ENCODE peak calls at places on chromosome 1, in six cellular contexts. One of them, this sample, is unnamed.

GRCh38 chr1:205318231-205318991 is 3.1 kb downstream of the NUAK2 start:
- DNase-seq in amygdala: no peak
- DNase-seq in neural crest cell: no peak
- DNase-seq in stimulated activated CD8-positive, alpha-beta memory T cell treated with anti-CD3 and anti-CD28 coated beads, Interleukin-15, amount 100 ng/mL, for 1 hour: no peak
- DNase-seq in NCI-H446 treated with DMSO at 0.1 percent for 48 hours: no peak
- DNase-seq in activated CD4-positive, alpha-beta T cell treated with anti-CD3 and anti-CD28 coated beads for 36 hours: no peak
- DNase-seq in this sample: no peak

GRCh38 chr1:64624446-64624766 is 120.5 kb upstream of the RAVER2 start:
- DNase-seq in amygdala: no peak
- DNase-seq in neural crest cell: no peak
- DNase-seq in stimulated activated CD8-positive, alpha-beta memory T cell treated with anti-CD3 and anti-CD28 coated beads, Interleukin-15, amount 100 ng/mL, for 1 hour: no peak
- DNase-seq in NCI-H446 treated with DMSO at 0.1 percent for 48 hours: no peak
- DNase-seq in activated CD4-positive, alpha-beta T cell treated with anti-CD3 and anti-CD28 coated beads for 36 hours: peak
- DNase-seq in this sample: peak

GRCh38 chr1:217713223-217713622 is 82.1 kb downstream of the SPATA17 start:
- DNase-seq in amygdala: no peak
- DNase-seq in neural crest cell: no peak
- DNase-seq in stimulated activated CD8-positive, alpha-beta memory T cell treated with anti-CD3 and anti-CD28 coated beads, Interleukin-15, amount 100 ng/mL, for 1 hour: no peak
- DNase-seq in NCI-H446 treated with DMSO at 0.1 percent for 48 hours: no peak
- DNase-seq in activated CD4-positive, alpha-beta T cell treated with anti-CD3 and anti-CD28 coated beads for 36 hours: no peak
- DNase-seq in this sample: peak

GRCh38 chr1:67973061-67973460 is 77.4 kb downstream of the DIRAS3 start:
- DNase-seq in amygdala: no peak
- DNase-seq in neural crest cell: no peak
- DNase-seq in stimulated activated CD8-positive, alpha-beta memory T cell treated with anti-CD3 and anti-CD28 coated beads, Interleukin-15, amount 100 ng/mL, for 1 hour: no peak
- DNase-seq in NCI-H446 treated with DMSO at 0.1 percent for 48 hours: no peak
- DNase-seq in activated CD4-positive, alpha-beta T cell treated with anti-CD3 and anti-CD28 coated beads for 36 hours: no peak
- DNase-seq in this sample: no peak

GRCh38 chr1:93815738-93816110 is 63.3 kb downstream of the DNTTIP2 start:
- DNase-seq in amygdala: no peak
- DNase-seq in neural crest cell: no peak
- DNase-seq in stimulated activated CD8-positive, alpha-beta memory T cell treated with anti-CD3 and anti-CD28 coated beads, Interleukin-15, amount 100 ng/mL, for 1 hour: no peak
- DNase-seq in NCI-H446 treated with DMSO at 0.1 percent for 48 hours: no peak
- DNase-seq in activated CD4-positive, alpha-beta T cell treated with anti-CD3 and anti-CD28 coated beads for 36 hours: no peak
- DNase-seq in this sample: peak

GRCh38 chr1:35115459-35116383 is 36.5 kb downstream of the ZMYM1 start:
- DNase-seq in amygdala: no peak
- DNase-seq in neural crest cell: no peak
- DNase-seq in stimulated activated CD8-positive, alpha-beta memory T cell treated with anti-CD3 and anti-CD28 coated beads, Interleukin-15, amount 100 ng/mL, for 1 hour: no peak
- DNase-seq in NCI-H446 treated with DMSO at 0.1 percent for 48 hours: no peak
- DNase-seq in activated CD4-positive, alpha-beta T cell treated with anti-CD3 and anti-CD28 coated beads for 36 hours: no peak
- DNase-seq in this sample: no peak

GRCh38 chr1:31476891-31477846 is 64.2 kb downstream of the SERINC2 start:
- DNase-seq in amygdala: no peak
- DNase-seq in neural crest cell: peak
- DNase-seq in stimulated activated CD8-positive, alpha-beta memory T cell treated with anti-CD3 and anti-CD28 coated beads, Interleukin-15, amount 100 ng/mL, for 1 hour: no peak
- DNase-seq in NCI-H446 treated with DMSO at 0.1 percent for 48 hours: no peak
- DNase-seq in activated CD4-positive, alpha-beta T cell treated with anti-CD3 and anti-CD28 coated beads for 36 hours: no peak
- DNase-seq in this sample: peak

GRCh38 chr1:117669572-117669971 is 63.7 kb downstream of the TENT5C start:
- DNase-seq in amygdala: no peak
- DNase-seq in neural crest cell: no peak
- DNase-seq in stimulated activated CD8-positive, alpha-beta memory T cell treated with anti-CD3 and anti-CD28 coated beads, Interleukin-15, amount 100 ng/mL, for 1 hour: no peak
- DNase-seq in NCI-H446 treated with DMSO at 0.1 percent for 48 hours: no peak
- DNase-seq in activated CD4-positive, alpha-beta T cell treated with anti-CD3 and anti-CD28 coated beads for 36 hours: no peak
- DNase-seq in this sample: no peak

GRCh38 chr1:162222019-162222418 is 152.5 kb downstream of the NOS1AP start:
- DNase-seq in amygdala: no peak
- DNase-seq in neural crest cell: no peak
- DNase-seq in stimulated activated CD8-positive, alpha-beta memory T cell treated with anti-CD3 and anti-CD28 coated beads, Interleukin-15, amount 100 ng/mL, for 1 hour: no peak
- DNase-seq in NCI-H446 treated with DMSO at 0.1 percent for 48 hours: no peak
- DNase-seq in activated CD4-positive, alpha-beta T cell treated with anti-CD3 and anti-CD28 coated beads for 36 hours: no peak
- DNase-seq in this sample: no peak

GRCh38 chr1:67832737-67833594 is at the start of gene GNG12:
- DNase-seq in amygdala: peak
- DNase-seq in neural crest cell: peak
- DNase-seq in stimulated activated CD8-positive, alpha-beta memory T cell treated with anti-CD3 and anti-CD28 coated beads, Interleukin-15, amount 100 ng/mL, for 1 hour: no peak
- DNase-seq in NCI-H446 treated with DMSO at 0.1 percent for 48 hours: no peak
- DNase-seq in activated CD4-positive, alpha-beta T cell treated with anti-CD3 and anti-CD28 coated beads for 36 hours: peak
- DNase-seq in this sample: peak

GRCh38 chr1:24720152-24720551 is 25.1 kb upstream of the CLIC4 start:
- DNase-seq in amygdala: peak
- DNase-seq in neural crest cell: no peak
- DNase-seq in stimulated activated CD8-positive, alpha-beta memory T cell treated with anti-CD3 and anti-CD28 coated beads, Interleukin-15, amount 100 ng/mL, for 1 hour: no peak
- DNase-seq in NCI-H446 treated with DMSO at 0.1 percent for 48 hours: no peak
- DNase-seq in activated CD4-positive, alpha-beta T cell treated with anti-CD3 and anti-CD28 coated beads for 36 hours: no peak
- DNase-seq in this sample: peak

GRCh38 chr1:170225735-170226524 is 80.2 kb downstream of the NTMT2 start:
- DNase-seq in amygdala: no peak
- DNase-seq in neural crest cell: no peak
- DNase-seq in stimulated activated CD8-positive, alpha-beta memory T cell treated with anti-CD3 and anti-CD28 coated beads, Interleukin-15, amount 100 ng/mL, for 1 hour: no peak
- DNase-seq in NCI-H446 treated with DMSO at 0.1 percent for 48 hours: no peak
- DNase-seq in activated CD4-positive, alpha-beta T cell treated with anti-CD3 and anti-CD28 coated beads for 36 hours: no peak
- DNase-seq in this sample: no peak

GRCh38 chr1:208243522-208243850 is 698 bp downstream of the PLXNA2 start:
- DNase-seq in amygdala: no peak
- DNase-seq in neural crest cell: no peak
- DNase-seq in stimulated activated CD8-positive, alpha-beta memory T cell treated with anti-CD3 and anti-CD28 coated beads, Interleukin-15, amount 100 ng/mL, for 1 hour: no peak
- DNase-seq in NCI-H446 treated with DMSO at 0.1 percent for 48 hours: no peak
- DNase-seq in activated CD4-positive, alpha-beta T cell treated with anti-CD3 and anti-CD28 coated beads for 36 hours: peak
- DNase-seq in this sample: no peak

GRCh38 chr1:229437443-229437842 is 3.5 kb upstream of the ACTA1 start:
- DNase-seq in amygdala: no peak
- DNase-seq in neural crest cell: no peak
- DNase-seq in stimulated activated CD8-positive, alpha-beta memory T cell treated with anti-CD3 and anti-CD28 coated beads, Interleukin-15, amount 100 ng/mL, for 1 hour: no peak
- DNase-seq in NCI-H446 treated with DMSO at 0.1 percent for 48 hours: no peak
- DNase-seq in activated CD4-positive, alpha-beta T cell treated with anti-CD3 and anti-CD28 coated beads for 36 hours: no peak
- DNase-seq in this sample: no peak

GRCh38 chr1:243539636-243540035 is 283.8 kb downstream of the SDCCAG8 start:
- DNase-seq in amygdala: no peak
- DNase-seq in neural crest cell: no peak
- DNase-seq in stimulated activated CD8-positive, alpha-beta memory T cell treated with anti-CD3 and anti-CD28 coated beads, Interleukin-15, amount 100 ng/mL, for 1 hour: no peak
- DNase-seq in NCI-H446 treated with DMSO at 0.1 percent for 48 hours: no peak
- DNase-seq in activated CD4-positive, alpha-beta T cell treated with anti-CD3 and anti-CD28 coated beads for 36 hours: no peak
- DNase-seq in this sample: no peak

GRCh38 chr1:48109390-48110009 is 112.3 kb upstream of the TRABD2B start:
- DNase-seq in amygdala: no peak
- DNase-seq in neural crest cell: peak
- DNase-seq in stimulated activated CD8-positive, alpha-beta memory T cell treated with anti-CD3 and anti-CD28 coated beads, Interleukin-15, amount 100 ng/mL, for 1 hour: no peak
- DNase-seq in NCI-H446 treated with DMSO at 0.1 percent for 48 hours: no peak
- DNase-seq in activated CD4-positive, alpha-beta T cell treated with anti-CD3 and anti-CD28 coated beads for 36 hours: no peak
- DNase-seq in this sample: peak

GRCh38 chr1:157092831-157093230 is 6.8 kb downstream of the ETV3L start:
- DNase-seq in amygdala: peak
- DNase-seq in neural crest cell: no peak
- DNase-seq in stimulated activated CD8-positive, alpha-beta memory T cell treated with anti-CD3 and anti-CD28 coated beads, Interleukin-15, amount 100 ng/mL, for 1 hour: no peak
- DNase-seq in NCI-H446 treated with DMSO at 0.1 percent for 48 hours: no peak
- DNase-seq in activated CD4-positive, alpha-beta T cell treated with anti-CD3 and anti-CD28 coated beads for 36 hours: no peak
- DNase-seq in this sample: no peak

GRCh38 chr1:147895123-147895522 is 7.5 kb upstream of the GJA8 start:
- DNase-seq in amygdala: no peak
- DNase-seq in neural crest cell: no peak
- DNase-seq in stimulated activated CD8-positive, alpha-beta memory T cell treated with anti-CD3 and anti-CD28 coated beads, Interleukin-15, amount 100 ng/mL, for 1 hour: no peak
- DNase-seq in NCI-H446 treated with DMSO at 0.1 percent for 48 hours: no peak
- DNase-seq in activated CD4-positive, alpha-beta T cell treated with anti-CD3 and anti-CD28 coated beads for 36 hours: no peak
- DNase-seq in this sample: no peak

GRCh38 chr1:161511018-161511755 is 5.9 kb downstream of the FCGR2A start:
- DNase-seq in amygdala: no peak
- DNase-seq in neural crest cell: no peak
- DNase-seq in stimulated activated CD8-positive, alpha-beta memory T cell treated with anti-CD3 and anti-CD28 coated beads, Interleukin-15, amount 100 ng/mL, for 1 hour: no peak
- DNase-seq in NCI-H446 treated with DMSO at 0.1 percent for 48 hours: no peak
- DNase-seq in activated CD4-positive, alpha-beta T cell treated with anti-CD3 and anti-CD28 coated beads for 36 hours: no peak
- DNase-seq in this sample: no peak

GRCh38 chr1:39269791-39270342 is 65.4 kb downstream of the MACF1 start:
- DNase-seq in amygdala: no peak
- DNase-seq in neural crest cell: no peak
- DNase-seq in stimulated activated CD8-positive, alpha-beta memory T cell treated with anti-CD3 and anti-CD28 coated beads, Interleukin-15, amount 100 ng/mL, for 1 hour: no peak
- DNase-seq in NCI-H446 treated with DMSO at 0.1 percent for 48 hours: no peak
- DNase-seq in activated CD4-positive, alpha-beta T cell treated with anti-CD3 and anti-CD28 coated beads for 36 hours: peak
- DNase-seq in this sample: peak

GRCh38 chr1:229207916-229208315 is 63.0 kb upstream of the RAB4A start:
- DNase-seq in amygdala: no peak
- DNase-seq in neural crest cell: no peak
- DNase-seq in stimulated activated CD8-positive, alpha-beta memory T cell treated with anti-CD3 and anti-CD28 coated beads, Interleukin-15, amount 100 ng/mL, for 1 hour: no peak
- DNase-seq in NCI-H446 treated with DMSO at 0.1 percent for 48 hours: no peak
- DNase-seq in activated CD4-positive, alpha-beta T cell treated with anti-CD3 and anti-CD28 coated beads for 36 hours: no peak
- DNase-seq in this sample: no peak

GRCh38 chr1:161486806-161487482 is 18.3 kb upstream of the FCGR2A start:
- DNase-seq in amygdala: peak
- DNase-seq in neural crest cell: peak
- DNase-seq in stimulated activated CD8-positive, alpha-beta memory T cell treated with anti-CD3 and anti-CD28 coated beads, Interleukin-15, amount 100 ng/mL, for 1 hour: peak
- DNase-seq in NCI-H446 treated with DMSO at 0.1 percent for 48 hours: peak
- DNase-seq in activated CD4-positive, alpha-beta T cell treated with anti-CD3 and anti-CD28 coated beads for 36 hours: peak
- DNase-seq in this sample: peak

GRCh38 chr1:48017716-48018115 is 20.5 kb upstream of the TRABD2B start:
- DNase-seq in amygdala: no peak
- DNase-seq in neural crest cell: no peak
- DNase-seq in stimulated activated CD8-positive, alpha-beta memory T cell treated with anti-CD3 and anti-CD28 coated beads, Interleukin-15, amount 100 ng/mL, for 1 hour: no peak
- DNase-seq in NCI-H446 treated with DMSO at 0.1 percent for 48 hours: no peak
- DNase-seq in activated CD4-positive, alpha-beta T cell treated with anti-CD3 and anti-CD28 coated beads for 36 hours: no peak
- DNase-seq in this sample: peak

GRCh38 chr1:163870666-163871065 is 548.9 kb downstream of the NUF2 start:
- DNase-seq in amygdala: no peak
- DNase-seq in neural crest cell: no peak
- DNase-seq in stimulated activated CD8-positive, alpha-beta memory T cell treated with anti-CD3 and anti-CD28 coated beads, Interleukin-15, amount 100 ng/mL, for 1 hour: no peak
- DNase-seq in NCI-H446 treated with DMSO at 0.1 percent for 48 hours: no peak
- DNase-seq in activated CD4-positive, alpha-beta T cell treated with anti-CD3 and anti-CD28 coated beads for 36 hours: no peak
- DNase-seq in this sample: no peak

GRCh38 chr1:24865168-24865567 is 64.9 kb downstream of the RUNX3 start:
- DNase-seq in amygdala: no peak
- DNase-seq in neural crest cell: no peak
- DNase-seq in stimulated activated CD8-positive, alpha-beta memory T cell treated with anti-CD3 and anti-CD28 coated beads, Interleukin-15, amount 100 ng/mL, for 1 hour: no peak
- DNase-seq in NCI-H446 treated with DMSO at 0.1 percent for 48 hours: no peak
- DNase-seq in activated CD4-positive, alpha-beta T cell treated with anti-CD3 and anti-CD28 coated beads for 36 hours: no peak
- DNase-seq in this sample: no peak

GRCh38 chr1:148317288-148317985 is 165.4 kb upstream of the NBPF11 start:
- DNase-seq in amygdala: no peak
- DNase-seq in neural crest cell: no peak
- DNase-seq in stimulated activated CD8-positive, alpha-beta memory T cell treated with anti-CD3 and anti-CD28 coated beads, Interleukin-15, amount 100 ng/mL, for 1 hour: no peak
- DNase-seq in NCI-H446 treated with DMSO at 0.1 percent for 48 hours: no peak
- DNase-seq in activated CD4-positive, alpha-beta T cell treated with anti-CD3 and anti-CD28 coated beads for 36 hours: no peak
- DNase-seq in this sample: no peak

GRCh38 chr1:20633190-20634064 is at the start of gene PINK1:
- DNase-seq in amygdala: peak
- DNase-seq in neural crest cell: peak
- DNase-seq in stimulated activated CD8-positive, alpha-beta memory T cell treated with anti-CD3 and anti-CD28 coated beads, Interleukin-15, amount 100 ng/mL, for 1 hour: peak
- DNase-seq in NCI-H446 treated with DMSO at 0.1 percent for 48 hours: peak
- DNase-seq in activated CD4-positive, alpha-beta T cell treated with anti-CD3 and anti-CD28 coated beads for 36 hours: peak
- DNase-seq in this sample: peak